ENCODE peak calls at places on chromosomes 7 and 10, in four cellular contexts. D is SK-N-SH, U is HepG2, A is WTC11. T is an unnamed sample.

GRCh38 chr10:113644185-113645120 is 19.4 kb downstream of the NRAP start:
- DNase-seq in D (no peak), U (peak), A (no peak), T (no peak)

GRCh38 chr7:17058568-17058967 is 176.8 kb upstream of the AGR3 start:
- DNase-seq in D (no peak), U (no peak), A (no peak), T (no peak)

GRCh38 chr7:7354674-7355073 is 172.3 kb downstream of the C1GALT1 start:
- DNase-seq in D (no peak), U (no peak), A (no peak), T (no peak)

GRCh38 chr10:29734980-29735627 is 100.3 kb upstream of the SVIL start:
- DNase-seq in D (peak), U (no peak), A (peak), T (no peak)

GRCh38 chr7:1513657-1514095 is 9.5 kb upstream of the INTS1 start:
- DNase-seq in D (no peak), U (no peak), A (no peak), T (no peak)

GRCh38 chr7:30925913-30926312 is 14.3 kb downstream of the AQP1 start:
- DNase-seq in D (peak), U (no peak), A (peak), T (no peak)

GRCh38 chr10:73095479-73096021 is 1.1 kb downstream of the P4HA1 start:
- DNase-seq in D (peak), U (peak), A (peak), T (peak)

GRCh38 chr10:95745487-95745886 is 10.5 kb upstream of the ENTPD1 start:
- DNase-seq in D (no peak), U (no peak), A (no peak), T (no peak)

GRCh38 chr10:77391605-77392235 is 245.9 kb downstream of the KCNMA1 start:
- DNase-seq in D (peak), U (peak), A (peak), T (peak)

GRCh38 chr10:122756656-122757055 is 57.0 kb upstream of the C10orf120 start:
- DNase-seq in D (no peak), U (no peak), A (no peak), T (no peak)

GRCh38 chr7:43878867-43879266 is 9.6 kb upstream of the MRPS24 start:
- DNase-seq in D (no peak), U (no peak), A (no peak), T (no peak)

GRCh38 chr7:82750007-82750406 is 306.4 kb upstream of the CACNA2D1 start:
- DNase-seq in D (no peak), U (no peak), A (no peak), T (no peak)

GRCh38 chr7:84949501-84949900 is 237.4 kb downstream of the SEMA3D start:
- DNase-seq in D (no peak), U (no peak), A (no peak), T (no peak)

GRCh38 chr7:128688492-128688891 is 16.4 kb downstream of the GARIN1A start:
- DNase-seq in D (no peak), U (no peak), A (no peak), T (no peak)

GRCh38 chr7:4091767-4092166 is 590.3 kb upstream of the FOXK1 start:
- DNase-seq in D (no peak), U (no peak), A (no peak), T (no peak)

GRCh38 chr10:133274751-133275682 is 1.7 kb downstream of the ADAM8 start:
- DNase-seq in D (no peak), U (no peak), A (no peak), T (peak)

GRCh38 chr7:311796-312195 is 21.8 kb downstream of the FOXL3 start:
- DNase-seq in D (no peak), U (no peak), A (no peak), T (no peak)

GRCh38 chr10:1074748-1075358 is 18.7 kb downstream of the WDR37 start:
- DNase-seq in D (peak), U (no peak), A (no peak), T (no peak)

GRCh38 chr10:97356918-97357317 is 22.4 kb upstream of the FRAT2 start:
- DNase-seq in D (no peak), U (no peak), A (no peak), T (no peak)

GRCh38 chr7:108442039-108442568 is 14.1 kb downstream of the NRCAM start:
- DNase-seq in D (no peak), U (no peak), A (no peak), T (no peak)

GRCh38 chr10:76543655-76544054 is 1094.0 kb downstream of the KCNMA1 start:
- DNase-seq in D (no peak), U (no peak), A (no peak), T (no peak)

GRCh38 chr10:16518822-16519221 is 2.9 kb downstream of the C1QL3 start:
- DNase-seq in D (peak), U (no peak), A (no peak), T (no peak)

GRCh38 chr7:151742713-151743480 is 134.0 kb downstream of the PRKAG2 start:
- DNase-seq in D (no peak), U (no peak), A (no peak), T (no peak)

GRCh38 chr7:28230273-28230672 is 49.7 kb upstream of the JAZF1 start:
- DNase-seq in D (no peak), U (peak), A (no peak), T (no peak)

GRCh38 chr10:31660301-31660700 is 268.3 kb downstream of the ARHGAP12 start:
- DNase-seq in D (no peak), U (no peak), A (no peak), T (no peak)

GRCh38 chr10:31656820-31657470 is 271.7 kb downstream of the ARHGAP12 start:
- DNase-seq in D (no peak), U (no peak), A (no peak), T (no peak)

GRCh38 chr10:31657471-31657844 is 271.2 kb downstream of the ARHGAP12 start:
- DNase-seq in D (no peak), U (no peak), A (no peak), T (no peak)

GRCh38 chr10:31664803-31665202 is 263.8 kb downstream of the ARHGAP12 start:
- DNase-seq in D (no peak), U (no peak), A (no peak), T (no peak)

GRCh38 chr10:31659665-31660064 is 269.0 kb downstream of the ARHGAP12 start:
- DNase-seq in D (no peak), U (no peak), A (no peak), T (no peak)
- TF ChIP-seq FOXJ3 in D (no peak), U (no peak), A (no peak), T (no peak)

GRCh38 chr10:100894589-100895294 is 18.0 kb upstream of the SLF2 start:
- DNase-seq in D (no peak), U (no peak), A (no peak), T (no peak)
- TF ChIP-seq FOXJ3 in D (no peak), U (no peak), A (no peak), T (no peak)

DNA sequence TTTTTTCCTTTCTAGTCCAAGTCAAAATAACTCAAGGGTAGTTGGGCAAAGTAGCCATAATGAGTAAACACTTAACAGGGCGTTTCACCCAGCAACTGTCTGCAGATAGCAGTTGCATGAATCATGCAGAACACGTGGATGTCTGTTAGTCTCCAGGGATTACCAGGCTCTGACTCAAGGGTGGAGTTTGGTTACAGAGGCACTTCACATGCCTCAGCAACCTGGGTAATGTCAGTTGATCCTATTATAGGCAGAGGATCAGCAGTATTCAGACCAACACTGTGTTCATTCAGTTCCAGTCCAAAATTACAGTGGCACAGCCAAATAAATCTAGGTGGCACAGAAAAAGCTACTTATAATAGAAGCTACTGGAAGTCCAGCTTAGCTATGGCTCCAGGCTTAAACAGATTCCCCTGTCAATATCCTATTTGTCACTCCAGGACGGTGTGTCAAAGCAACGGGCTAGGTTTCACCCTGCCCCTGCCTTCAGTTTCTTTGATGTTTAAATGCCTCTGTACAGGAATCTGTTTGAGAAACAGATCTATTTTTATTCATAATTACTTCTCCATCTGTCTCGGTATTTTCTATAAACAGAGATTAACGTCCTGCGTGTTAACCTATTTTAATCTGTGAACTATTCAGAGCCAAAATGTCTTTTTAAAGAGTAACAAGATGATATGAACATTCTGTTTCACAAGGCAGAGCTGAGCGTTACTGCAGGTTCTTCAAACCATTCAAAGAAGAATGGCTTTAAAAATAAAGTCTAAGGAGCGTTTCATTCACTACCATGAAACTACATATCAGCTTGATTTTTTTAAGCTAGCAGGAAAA is 162.6 kb upstream of the AKR1E2 start:
- DNase-seq in D (no peak), U (peak), A (no peak), T (peak)
- TF ChIP-seq FOXJ3 in D (no peak), U (no peak), A (no peak), T (no peak)

DNA sequence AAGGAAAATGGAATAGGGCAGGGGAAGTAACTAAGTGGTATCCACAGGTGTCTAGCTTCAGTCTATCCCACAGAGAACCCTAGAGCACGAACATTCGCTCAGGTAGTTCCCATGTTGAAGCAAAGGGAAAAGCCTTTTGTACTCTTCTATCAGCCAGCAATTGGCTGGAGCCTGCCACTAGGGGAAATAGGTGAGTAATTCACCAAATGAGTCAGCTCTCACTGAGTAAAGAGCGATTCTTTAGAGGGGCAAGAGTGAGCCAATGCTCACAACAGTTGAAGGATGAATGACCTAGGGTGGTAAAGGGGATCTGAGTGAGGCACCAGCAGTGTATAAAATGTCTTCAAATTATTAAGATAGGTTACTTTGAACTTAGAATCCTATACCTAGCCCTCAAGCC is 94.1 kb upstream of the ZNF800 start:
- DNase-seq in D (no peak), U (no peak), A (no peak), T (no peak)
- TF ChIP-seq FOXJ3 in D (no peak), U (no peak), A (no peak), T (no peak)

GRCh38 chr7:117325836-117326235 is 3.0 kb upstream of the WNT2 start:
- DNase-seq in D (no peak), U (no peak), A (no peak), T (no peak)
- TF ChIP-seq FOXJ3 in D (no peak), U (no peak), A (no peak), T (no peak)

GRCh38 chr7:138785587-138786437 is 12.0 kb upstream of the TMEM213 start:
- DNase-seq in D (no peak), U (peak), A (no peak), T (no peak)
- TF ChIP-seq FOXJ3 in D (no peak), U (no peak), A (no peak), T (no peak)

GRCh38 chr7:158042156-158042880 is 545.3 kb downstream of the PTPRN2 start:
- DNase-seq in D (no peak), U (no peak), A (no peak), T (no peak)
- TF ChIP-seq FOXJ3 in D (no peak), U (no peak), A (no peak), T (no peak)

GRCh38 chr10:49601857-49602256 is 8.3 kb upstream of the SLC18A3 start:
- DNase-seq in D (no peak), U (no peak), A (no peak), T (no peak)
- TF ChIP-seq FOXJ3 in D (no peak), U (no peak), A (no peak), T (no peak)